ENCODE peak calls at places on chromosome 18, in six cellular contexts. F, Z, W, A, Y and T are unnamed samples.

GRCh38 chr18:52979888-52980287 is 639.9 kb downstream of the DCC start:
- DNase-seq in Y (no peak), A (no peak), Z (no peak), F (no peak), W (no peak), T (no peak)

GRCh38 chr18:55819448-55819847 is 231.5 kb upstream of the TCF4 start:
- DNase-seq in A (no peak), F (no peak), Z (no peak), Y (no peak), W (no peak), T (no peak)

GRCh38 chr18:31040982-31041345 is 1.6 kb downstream of the DSC3 start:
- DNase-seq in F (no peak), A (no peak), W (no peak), Z (no peak), Y (no peak), T (no peak)

GRCh38 chr18:77099501-77100370 is 32.8 kb downstream of the MBP start:
- DNase-seq in A (peak), Y (no peak), W (no peak), F (no peak), Z (no peak), T (peak)

GRCh38 chr18:45793295-45793965 is 32.0 kb upstream of the SIGLEC15 start:
- DNase-seq in A (no peak), F (peak), Y (no peak), W (no peak), Z (peak), T (no peak)

GRCh38 chr18:50424877-50425690 is 50.2 kb downstream of the SKA1 start:
- DNase-seq in W (no peak), Y (no peak), A (no peak), Z (no peak), F (no peak), T (no peak)

GRCh38 chr18:77059294-77059916 is 73.2 kb downstream of the MBP start:
- DNase-seq in F (peak), W (no peak), Y (no peak), A (peak), Z (peak), T (no peak)

GRCh38 chr18:27797484-27797883 is 379.4 kb downstream of the CDH2 start:
- DNase-seq in W (no peak), A (no peak), Y (no peak), Z (no peak), F (no peak), T (no peak)

GRCh38 chr18:23710068-23710527 is 20.8 kb downstream of the LAMA3 start:
- DNase-seq in A (no peak), Z (peak), W (no peak), F (no peak), Y (no peak), T (no peak)

GRCh38 chr18:80136679-80137078 is 27.6 kb downstream of the ADNP2 start:
- DNase-seq in F (no peak), Z (no peak), A (no peak), Y (no peak), W (no peak), T (no peak)

GRCh38 chr18:30971338-30971956 is 71.1 kb downstream of the DSC3 start:
- DNase-seq in Z (peak), A (peak), W (no peak), Y (no peak), F (peak), T (no peak)

GRCh38 chr18:6310714-6311113 is 104.0 kb downstream of the L3MBTL4 start:
- DNase-seq in Y (no peak), F (no peak), Z (no peak), W (no peak), A (no peak), T (no peak)

GRCh38 chr18:55732227-55733106 is 144.5 kb upstream of the TCF4 start:
- DNase-seq in Z (peak), Y (no peak), F (no peak), W (no peak), A (no peak), T (no peak)

GRCh38 chr18:47779381-47779780 is 151.1 kb downstream of the SMAD2 start:
- DNase-seq in A (no peak), Y (no peak), W (no peak), F (no peak), Z (peak), T (no peak)

GRCh38 chr18:33751613-33752221 is 173.7 kb downstream of the ASXL3 start:
- DNase-seq in W (no peak), Y (no peak), A (no peak), Z (no peak), F (no peak), T (no peak)

GRCh38 chr18:33817096-33817495 is 239.1 kb downstream of the ASXL3 start:
- DNase-seq in Z (no peak), Y (no peak), A (no peak), F (no peak), W (no peak), T (no peak)

GRCh38 chr18:46771141-46771540 is 14.3 kb upstream of the ST8SIA5 start:
- DNase-seq in W (no peak), Z (no peak), A (no peak), F (no peak), Y (no peak), T (no peak)

GRCh38 chr18:8844721-8845148 is 139.4 kb downstream of the MTCL1 start:
- DNase-seq in Y (no peak), F (no peak), W (peak), A (no peak), Z (no peak), T (no peak)

GRCh38 chr18:8662574-8663255 is 42.6 kb upstream of the MTCL1 start:
- DNase-seq in W (no peak), A (no peak), Z (no peak), Y (no peak), F (no peak), T (peak)